ENCODE peak calls at places on chromosomes 6 and 20, in six cellular contexts. W is fibroblast of lung, F is neural progenitor cell, U is endothelial cell of umbilical vein, H is GM23338, K is HCT116. O is an unnamed sample.

GRCh38 chr20:54746796-54747195 is 271.4 kb downstream of the DOK5 start:
- DNase-seq in K (no peak), W (no peak), F (no peak), U (no peak), H (no peak), O (no peak)

GRCh38 chr6:167453082-167453446 is 128.2 kb downstream of the TTLL2 start:
- DNase-seq in K (no peak), H (no peak), F (no peak), U (no peak), W (no peak), O (no peak)

GRCh38 chr20:4573564-4574355 is 147.9 kb upstream of the PRND start:
- DNase-seq in H (no peak), W (peak), U (no peak), F (no peak), K (no peak), O (no peak)

GRCh38 chr6:1915226-1915625 is 305.5 kb downstream of the FOXC1 start:
- DNase-seq in K (no peak), W (no peak), H (no peak), F (no peak), U (no peak), O (no peak)

GRCh38 chr6:10759884-10760329 is 12.3 kb downstream of the TMEM14B start:
- DNase-seq in W (peak), K (peak), F (no peak), U (peak), H (no peak), O (peak)

GRCh38 chr6:17640477-17640917 is 40.4 kb downstream of the FAM8A1 start:
- DNase-seq in U (no peak), H (no peak), K (no peak), F (no peak), W (no peak), O (no peak)

GRCh38 chr6:89580997-89581666 is 57.4 kb downstream of the LYRM2 start:
- DNase-seq in U (no peak), H (no peak), W (no peak), F (no peak), K (no peak), O (no peak)

GRCh38 chr6:31927242-31927867 is at the start of gene C2:
- DNase-seq in K (no peak), H (no peak), U (no peak), W (no peak), F (no peak), O (no peak)

GRCh38 chr6:17842014-17842776 is 135.5 kb upstream of the NUP153 start:
- DNase-seq in W (no peak), U (no peak), H (no peak), F (no peak), K (no peak), O (no peak)

GRCh38 chr20:16415079-16415478 is 158.2 kb downstream of the KIF16B start:
- DNase-seq in W (no peak), U (no peak), F (no peak), H (no peak), K (no peak), O (no peak)

GRCh38 chr20:63344616-63345327 is 16.4 kb downstream of the CHRNA4 start:
- DNase-seq in W (no peak), K (no peak), U (no peak), F (no peak), H (no peak), O (no peak)
- TF ChIP-seq EZH2 in W (no peak), K (no peak), U (no peak), F (no peak), H (no peak), O (no peak)

GRCh38 chr6:95240514-95240913 is 336.8 kb upstream of the MANEA start:
- DNase-seq in W (no peak), U (no peak), H (no peak), F (no peak), K (no peak), O (no peak)
- H3K4me2 ChIP-seq in W (no peak), U (no peak), H (no peak), F (no peak), K (no peak), O (no peak)

GRCh38 chr6:3226422-3227362 is 761 bp downstream of the TUBB2B start:
- DNase-seq in U (no peak), K (no peak), W (peak), F (peak), H (peak), O (peak)

GRCh38 chr6:3228791-3229565 is 1.5 kb upstream of the TUBB2B start:
- DNase-seq in U (no peak), F (peak), W (peak), H (peak), K (no peak), O (peak)

GRCh38 chr6:3227363-3228045 is at the start of gene TUBB2B:
- DNase-seq in W (peak), H (peak), K (no peak), U (peak), F (peak), O (peak)

GRCh38 chr6:3229566-3230274 is 2.3 kb upstream of the TUBB2B start:
- DNase-seq in K (no peak), F (peak), H (peak), U (no peak), W (peak), O (peak)

GRCh38 chr6:3228046-3228671 is 706 bp upstream of the TUBB2B start:
- DNase-seq in K (no peak), W (no peak), U (no peak), F (peak), H (peak), O (peak)
- TF ChIP-seq EZH2 in K (no peak), W (peak), U (no peak), F (no peak), H (no peak), O (peak)

DNA sequence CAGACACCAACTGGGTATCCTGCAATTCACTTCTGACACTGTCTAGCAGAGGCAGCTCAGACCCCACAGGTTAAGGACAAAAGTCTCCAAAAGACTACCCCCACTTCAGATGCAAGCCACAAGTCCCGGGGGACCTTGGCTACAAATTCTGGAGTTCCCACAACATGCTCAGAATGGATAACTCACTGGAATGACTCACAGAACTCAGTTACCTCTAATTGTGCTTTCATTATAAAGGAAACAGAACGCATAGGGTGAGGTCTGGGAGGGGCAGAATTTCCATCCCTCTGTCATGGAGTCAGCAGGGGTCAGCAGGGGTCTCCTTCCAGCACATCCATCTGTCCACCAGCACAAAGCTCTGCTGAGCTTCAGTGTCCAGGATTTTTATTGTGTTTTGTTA is 184.2 kb downstream of the CDH4 start:
- DNase-seq in F (no peak), K (no peak), U (no peak), H (no peak), W (peak), O (no peak)
- H3K4me2 ChIP-seq in F (peak), K (no peak), U (no peak), H (peak), W (no peak), O (no peak)

GRCh38 chr20:46512943-46513844 is at the start of gene ZNF334:
- DNase-seq in F (peak), W (peak), K (no peak), H (peak), U (no peak), O (peak)
- TF ChIP-seq EZH2 in F (peak), W (no peak), K (no peak), H (no peak), U (no peak), O (no peak)

DNA sequence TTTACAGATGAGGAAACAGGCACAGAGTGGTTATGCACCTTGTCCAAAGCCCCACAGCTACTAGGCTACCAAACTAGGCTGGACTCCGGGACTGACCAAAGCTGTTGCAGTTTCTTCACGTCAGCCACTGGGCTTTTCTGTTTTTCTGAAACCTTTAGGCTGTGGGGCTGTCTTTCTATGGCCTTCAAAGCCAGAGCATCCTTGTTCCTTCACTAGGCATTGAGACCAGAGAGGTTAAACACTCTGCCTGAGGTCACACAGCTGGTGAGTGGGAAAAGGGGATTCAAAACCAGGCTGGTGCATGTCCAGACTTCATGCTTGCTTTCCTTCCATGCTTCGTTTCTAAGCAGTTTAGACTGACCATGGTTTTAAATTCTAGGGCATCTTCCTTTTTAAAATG is 97.5 kb upstream of the KCNG1 start:
- DNase-seq in F (no peak), U (no peak), W (no peak), K (no peak), H (no peak), O (no peak)
- H3K4me2 ChIP-seq in F (no peak), U (no peak), W (no peak), K (no peak), H (no peak), O (no peak)

GRCh38 chr6:37210313-37210898 is 40.5 kb downstream of the PIM1 start:
- DNase-seq in H (peak), U (peak), F (peak), W (peak), K (peak), O (peak)
- TF ChIP-seq EZH2 in H (no peak), U (no peak), F (no peak), W (no peak), K (no peak), O (no peak)

DNA sequence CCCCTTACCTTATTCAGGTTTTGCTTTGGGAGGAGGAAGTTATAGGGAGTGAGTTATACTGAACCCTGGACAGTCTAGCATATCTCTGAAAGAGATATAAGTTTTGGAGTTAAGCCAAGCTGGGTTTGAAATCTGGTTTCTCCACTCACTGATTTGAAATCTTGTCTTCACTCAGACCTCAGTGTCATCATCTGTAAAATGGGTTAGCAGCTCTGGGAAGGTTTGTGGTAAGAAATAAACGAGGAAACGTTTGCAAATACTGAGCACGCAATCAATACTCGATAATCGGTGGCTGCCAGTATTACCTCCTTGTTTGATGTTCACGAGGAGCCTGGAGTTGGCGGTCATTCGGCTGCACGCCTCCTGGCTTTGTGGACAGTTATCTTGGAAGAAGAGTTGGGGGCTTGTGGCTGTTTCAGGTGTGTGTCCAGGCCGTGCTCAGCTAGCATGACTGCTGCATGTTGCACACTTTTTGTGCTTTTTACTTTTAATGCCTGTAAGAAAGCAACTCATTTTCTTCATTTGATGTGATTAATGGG is 61.8 kb downstream of the PAX1 start:
- DNase-seq in U (no peak), H (no peak), F (no peak), W (no peak), K (no peak), O (no peak)
- H3K4me2 ChIP-seq in U (no peak), H (peak), F (peak), W (no peak), K (no peak), O (peak)

GRCh38 chr6:138161118-138161433 is 663 bp upstream of the ARFGEF3 start:
- DNase-seq in W (no peak), U (no peak), H (peak), F (no peak), K (no peak), O (no peak)
- TF ChIP-seq EZH2 in W (no peak), U (no peak), H (peak), F (no peak), K (no peak), O (no peak)